ENCODE peak calls at places on chromosomes 1 and 21, in four cellular contexts. L is GM20000, M is neural progenitor cell, G is HuH-7. I is an unnamed sample.

GRCh38 chr1:88691540-88691939 is 7.5 kb downstream of the PKN2 start:
- DNase-seq in L (no peak), M (no peak), G (no peak), I (no peak)

GRCh38 chr1:216742625-216743024 is 19.4 kb upstream of the ESRRG start:
- DNase-seq in L (no peak), M (peak), G (no peak), I (no peak)

GRCh38 chr1:50300303-50300702 is 122.9 kb downstream of the DMRTA2 start:
- DNase-seq in L (no peak), M (no peak), G (no peak), I (no peak)

GRCh38 chr1:224874775-224875174 is 54.7 kb upstream of the DNAH14 start:
- DNase-seq in L (no peak), M (peak), G (no peak), I (no peak)

GRCh38 chr1:234866007-234866866 is 256.3 kb upstream of the IRF2BP2 start:
- DNase-seq in L (no peak), M (no peak), G (no peak), I (no peak)

GRCh38 chr1:167440776-167441175 is 77.6 kb downstream of the CD247 start:
- DNase-seq in L (no peak), M (no peak), G (no peak), I (no peak)

GRCh38 chr1:41053324-41053723 is 31.8 kb upstream of the SLFNL1 start:
- DNase-seq in L (no peak), M (no peak), G (no peak), I (no peak)

GRCh38 chr1:206800411-206800810 is 28.1 kb upstream of the IL10 start:
- DNase-seq in L (no peak), M (no peak), G (no peak), I (no peak)

GRCh38 chr1:23756676-23757075 is 13.4 kb downstream of the ELOA start:
- DNase-seq in L (no peak), M (no peak), G (no peak), I (no peak)

GRCh38 chr1:155127672-155128468 is at the start of gene EFNA1:
- DNase-seq in L (peak), M (peak), G (peak), I (peak)

GRCh38 chr1:12469990-12470389 is 148.0 kb downstream of the DHRS3 start:
- DNase-seq in L (no peak), M (no peak), G (no peak), I (no peak)

GRCh38 chr1:203026666-203027663 is 674 bp downstream of the PPFIA4 start:
- DNase-seq in L (peak), M (no peak), G (no peak), I (peak)

GRCh38 chr21:14591882-14592281 is 45.8 kb upstream of the SAMSN1 start:
- DNase-seq in L (no peak), M (no peak), G (peak), I (no peak)

I was measured in GM13977.